ENCODE peak calls at places on chromosome 7, in seven cellular contexts. N, U, K, E, R, Z and V are unnamed samples.

GRCh38 chr7:143910473-143911248 is 8.7 kb upstream of the TCAF1 start:
- DNase-seq in N (no peak), R (no peak), K (no peak), Z (no peak), E (no peak), U (no peak), V (peak; percentile 61)

GRCh38 chr7:18013936-18014335 is 13.7 kb downstream of the PRPS1L1 start:
- DNase-seq in E (no peak), Z (peak; percentile 78), R (peak; percentile 43), K (no peak), U (peak; percentile 41), N (no peak), V (peak; percentile 25)

GRCh38 chr7:80941206-80941758 is 22.4 kb upstream of the SEMA3C start:
- DNase-seq in N (peak; percentile 19), Z (peak; percentile 84), R (peak; percentile 71), K (no peak), U (no peak), E (no peak), V (peak; percentile 87)

GRCh38 chr7:150406565-150407421 is 27.7 kb downstream of the ZNF775 start:
- DNase-seq in Z (no peak), U (peak; percentile 82), K (no peak), N (peak; percentile 39), E (no peak), R (no peak), V (peak; percentile 27)

GRCh38 chr7:135285547-135285946 is 51.9 kb downstream of the STRA8 start:
- DNase-seq in Z (no peak), E (no peak), K (no peak), N (no peak), R (peak; percentile 32), U (no peak), V (no peak)

GRCh38 chr7:129210256-129210988 is 14.4 kb upstream of the AHCYL2 start:
- DNase-seq in U (peak; percentile 97), E (peak; percentile 94), Z (peak; percentile 25), N (peak; percentile 81), R (no peak), K (peak; percentile 84), V (peak; percentile 76)

GRCh38 chr7:105996860-105997737 is 34.0 kb downstream of the CDHR3 start:
- DNase-seq in K (no peak), R (peak; percentile 79), Z (no peak), U (no peak), N (peak; percentile 51), E (no peak), V (no peak)

GRCh38 chr7:84469034-84469433 is 274.4 kb upstream of the SEMA3A start:
- DNase-seq in R (no peak), U (peak; percentile 25), N (no peak), E (no peak), K (no peak), Z (peak; percentile 37), V (no peak)

GRCh38 chr7:5686131-5686530 is 95.3 kb downstream of the RNF216 start:
- DNase-seq in N (no peak), R (no peak), U (no peak), K (no peak), Z (no peak), E (no peak), V (no peak)

GRCh38 chr7:12385364-12385786 is 18.3 kb downstream of the VWDE start:
- DNase-seq in N (no peak), R (no peak), U (no peak), K (no peak), E (no peak), Z (no peak), V (no peak)

GRCh38 chr7:139619367-139619657 is 95.8 kb downstream of the CLEC2L start:
- DNase-seq in U (no peak), K (no peak), R (no peak), Z (peak; percentile 77), E (no peak), N (no peak), V (peak; percentile 88)

GRCh38 chr7:95491634-95492314 is 6.0 kb downstream of the ASB4 start:
- DNase-seq in K (peak; percentile 72), E (no peak), R (peak; percentile 95), Z (peak; percentile 64), N (peak; percentile 84), U (no peak), V (no peak)

GRCh38 chr7:92563345-92563744 is 26.8 kb downstream of the FAM133B start:
- DNase-seq in N (no peak), Z (no peak), K (peak; percentile 53), E (no peak), U (no peak), R (no peak), V (no peak)

GRCh38 chr7:135959655-135960363 is 17.4 kb downstream of the MTPN start:
- DNase-seq in R (no peak), Z (peak; percentile 32), N (no peak), U (no peak), K (no peak), E (peak; percentile 38), V (no peak)

GRCh38 chr7:7869036-7869435 is 99.6 kb upstream of the GLCCI1 start:
- DNase-seq in R (no peak), Z (no peak), K (no peak), N (no peak), U (no peak), E (peak; percentile 42), V (no peak)
- H2AFZ ChIP-seq in R (no peak overlapping the region), Z (no peak overlapping the region), K (no peak overlapping the region), N (no peak overlapping the region), U (no peak overlapping the region), E (no peak overlapping the region), V (no peak overlapping the region)

GRCh38 chr7:40583653-40584424 is 449.0 kb downstream of the SUGCT start:
- DNase-seq in K (no peak), R (peak; percentile 28), U (no peak), N (no peak), Z (no peak), E (no peak), V (no peak)
- H2AFZ ChIP-seq in K (no peak overlapping the region), R (no peak overlapping the region), U (no peak overlapping the region), N (no peak overlapping the region), Z (no peak overlapping the region), E (no peak overlapping the region), V (no peak overlapping the region)

GRCh38 chr7:235576-236395 is 43.4 kb downstream of the FAM20C start:
- DNase-seq in R (peak; percentile 82), Z (no peak), K (no peak), N (no peak), U (no peak), E (no peak), V (no peak)
- H2AFZ ChIP-seq in R (peak overlapping the region; percentile 3), Z (no peak overlapping the region), K (no peak overlapping the region), N (no peak overlapping the region), U (no peak overlapping the region), E (no peak overlapping the region), V (no peak overlapping the region)

GRCh38 chr7:7251742-7252141 is 69.4 kb downstream of the C1GALT1 start:
- DNase-seq in Z (no peak), U (no peak), K (no peak), R (no peak), E (no peak), N (no peak), V (no peak)
- H2AFZ ChIP-seq in Z (no peak overlapping the region), U (no peak overlapping the region), K (no peak overlapping the region), R (no peak overlapping the region), E (no peak overlapping the region), N (no peak overlapping the region), V (no peak overlapping the region)

DNA sequence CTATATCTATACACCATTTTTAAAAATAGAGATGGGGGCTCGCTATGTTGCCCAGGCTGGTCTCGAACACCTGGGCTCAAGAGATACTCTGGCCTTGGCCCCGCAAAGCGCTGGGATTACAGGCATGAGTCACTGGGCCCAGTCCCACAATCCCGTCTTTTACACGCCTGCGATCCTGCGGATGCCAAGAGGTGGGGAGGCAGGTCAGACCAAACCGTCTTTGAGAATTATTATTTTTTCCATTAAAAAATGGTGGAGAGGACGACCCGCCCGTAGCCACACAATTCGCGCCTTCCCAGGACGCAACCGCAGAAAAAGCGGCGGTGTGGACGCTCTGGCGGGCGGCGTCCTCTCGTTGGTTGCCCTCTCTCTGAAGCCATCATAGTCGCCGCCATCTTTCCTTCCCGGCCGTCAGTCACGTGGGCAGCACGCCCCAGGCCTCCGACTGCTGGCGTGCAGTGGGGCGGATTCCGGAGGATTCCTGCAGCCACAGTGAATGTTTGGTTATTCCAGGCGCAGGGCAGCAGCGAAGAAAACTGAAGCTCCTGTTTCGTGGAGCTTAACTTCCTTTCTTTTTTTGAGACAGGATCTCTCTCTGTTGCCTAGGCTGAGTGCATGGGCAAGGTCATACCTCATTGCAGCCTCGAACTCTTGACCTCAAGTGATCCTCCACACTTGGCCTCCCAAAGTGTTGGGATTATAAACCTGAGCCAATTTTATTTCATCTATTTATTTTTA is 9.9 kb upstream of the EPHB4 start:
- DNase-seq in K (peak; percentile 96), Z (peak; percentile 91), E (peak; percentile 81), N (peak; percentile 95), U (peak; percentile 97), R (peak; percentile 46), V (peak; percentile 95)
- H2AFZ ChIP-seq in K (no peak overlapping the region), Z (peak overlapping the region; percentile 90), E (peak overlapping the region; percentile 64), N (peak overlapping the region; percentile 70), U (peak overlapping the region; percentile 96), R (peak overlapping the region; percentile 66), V (peak overlapping the region; percentile 99)

GRCh38 chr7:140998715-140999114 is 16.0 kb downstream of the MRPS33 start:
- DNase-seq in N (no peak), R (no peak), U (no peak), Z (no peak), K (no peak), E (no peak), V (no peak)
- H2AFZ ChIP-seq in N (no peak overlapping the region), R (no peak overlapping the region), U (no peak overlapping the region), Z (no peak overlapping the region), K (no peak overlapping the region), E (no peak overlapping the region), V (no peak overlapping the region)

GRCh38 chr7:113421696-113422330 is 303.5 kb upstream of the SMIM30 start:
- DNase-seq in E (peak; percentile 64), N (peak; percentile 92), K (peak; percentile 96), Z (peak; percentile 68), U (peak; percentile 62), R (peak; percentile 65), V (peak; percentile 91)
- H2AFZ ChIP-seq in E (peak overlapping the region; percentile 36), N (no peak overlapping the region), K (no peak overlapping the region), Z (no peak overlapping the region), U (peak overlapping the region; percentile 71), R (no peak overlapping the region), V (peak overlapping the region; percentile 54)

GRCh38 chr7:4681922-4682620 is at the start of gene FOXK1:
- DNase-seq in U (peak; percentile 97), Z (peak; percentile 65), K (peak; percentile 81), E (peak; percentile 99), R (no peak), N (peak; percentile 91), V (peak; percentile 91)
- H2AFZ ChIP-seq in U (peak within 1 kb of the TSS; percentile 72), Z (peak within 1 kb of the TSS; percentile 18), K (peak within 1 kb of the TSS; percentile 43), E (peak within 1 kb of the TSS; percentile 92), R (peak within 1 kb of the TSS; percentile 89), N (peak within 1 kb of the TSS; percentile 93), V (peak within 1 kb of the TSS; percentile 79)